ENCODE peak calls at places on chromosomes 12 and 14, in six cellular contexts. Q is Right ventricle myocardium superior; B is NCI-H2081; T is stimulated activated CD8-positive, alpha-beta memory T cell treated with anti-CD3 and anti-CD28 coated beads, Interleukin-2, amount 100 ng/mL, for 1 hour; I is heart right ventricle; K is hypothalamus. Z is an unnamed sample.
A peak's percentile ranks its signal among the peaks of the same experiment; 100 is the strongest.

GRCh38 chr12:124898200-124898950 is 16.1 kb downstream of the UBC start:
- DNase-seq in Q (peak; percentile 59), B (peak; percentile 56), T (peak; percentile 45), I (peak; percentile 45), K (peak; percentile 24), Z (peak; percentile 38)

GRCh38 chr12:51973560-51973959 is 22.1 kb downstream of the ACVR1B start:
- DNase-seq in Q (no peak), B (no peak), T (no peak), I (no peak), K (no peak), Z (no peak)

GRCh38 chr12:81252228-81252627 is 174.3 kb downstream of the ACSS3 start:
- DNase-seq in Q (no peak), B (no peak), T (no peak), I (no peak), K (no peak), Z (no peak)

GRCh38 chr12:1827806-1828805 is 7.7 kb downstream of the LRTM2 start:
- DNase-seq in Q (peak; percentile 21), B (no peak), T (no peak), I (no peak), K (no peak), Z (no peak)

GRCh38 chr14:57533214-57533613 is 39.6 kb upstream of the CCDC198 start:
- DNase-seq in Q (no peak), B (peak; percentile 8), T (no peak), I (no peak), K (peak; percentile 0), Z (no peak)

GRCh38 chr12:40616383-40616900 is 75.8 kb upstream of the CNTN1 start:
- DNase-seq in Q (no peak), B (no peak), T (no peak), I (no peak), K (no peak), Z (peak; percentile 35)

GRCh38 chr14:23695220-23695999 is 59.2 kb downstream of the DHRS2 start:
- DNase-seq in Q (peak; percentile 61), B (no peak), T (no peak), I (peak; percentile 8), K (no peak), Z (no peak)

GRCh38 chr12:91902860-91903683 is 242.6 kb downstream of the BTG1 start:
- DNase-seq in Q (no peak), B (no peak), T (no peak), I (no peak), K (no peak), Z (no peak)

GRCh38 chr14:105325716-105326567 is 11.4 kb downstream of the PACS2 start:
- DNase-seq in Q (peak; percentile 39), B (no peak), T (no peak), I (no peak), K (no peak), Z (no peak)

GRCh38 chr14:104930526-104931322 is 6.0 kb downstream of the PLD4 start:
- DNase-seq in Q (no peak), B (no peak), T (no peak), I (no peak), K (no peak), Z (no peak)

GRCh38 chr12:110563702-110564470 is 19.2 kb downstream of the PPTC7 start:
- DNase-seq in Q (no peak), B (no peak), T (no peak), I (no peak), K (no peak), Z (no peak)

GRCh38 chr12:113241191-113242017 is 20.1 kb downstream of the TPCN1 start:
- DNase-seq in Q (no peak), B (peak; percentile 43), T (no peak), I (no peak), K (no peak), Z (no peak)

GRCh38 chr12:84435682-84436081 is 476.9 kb downstream of the SLC6A15 start:
- DNase-seq in Q (no peak), B (no peak), T (no peak), I (no peak), K (no peak), Z (no peak)

GRCh38 chr12:10721654-10722501 is 1.2 kb downstream of the YBX3 start:
- DNase-seq in Q (peak; percentile 90), B (peak; percentile 71), T (peak; percentile 37), I (peak; percentile 94), K (peak; percentile 38), Z (peak; percentile 81)

GRCh38 chr12:106248177-106248848 is 493 bp upstream of the CKAP4 start:
- DNase-seq in Q (peak; percentile 75), B (no peak), T (no peak), I (peak; percentile 79), K (peak; percentile 48), Z (peak; percentile 18)

GRCh38 chr12:92827836-92828431 is 101.2 kb downstream of the EEA1 start:
- DNase-seq in Q (no peak), B (peak; percentile 15), T (peak; percentile 1), I (no peak), K (no peak), Z (no peak)

GRCh38 chr14:61417890-61418455 is 96.6 kb downstream of the PRKCH start:
- DNase-seq in Q (no peak), B (no peak), T (no peak), I (no peak), K (no peak), Z (no peak)

GRCh38 chr12:124740691-124741137 is 123.0 kb downstream of the SCARB1 start:
- DNase-seq in Q (no peak), B (no peak), T (no peak), I (no peak), K (no peak), Z (peak; percentile 45)

GRCh38 chr12:12803186-12803585 is 10.0 kb upstream of the DDX47 start:
- DNase-seq in Q (peak; percentile 45), B (peak; percentile 30), T (no peak), I (peak; percentile 64), K (no peak), Z (peak; percentile 9)

GRCh38 chr14:71583705-71584104 is 348.5 kb upstream of the RGS6 start:
- DNase-seq in Q (no peak), B (no peak), T (no peak), I (no peak), K (no peak), Z (no peak)

GRCh38 chr12:15714256-15714655 is 74.9 kb downstream of the EPS8 start:
- DNase-seq in Q (no peak), B (no peak), T (no peak), I (no peak), K (no peak), Z (no peak)

GRCh38 chr14:51562816-51563215 is 88.9 kb upstream of the FRMD6 start:
- DNase-seq in Q (no peak), B (no peak), T (no peak), I (no peak), K (no peak), Z (no peak)

GRCh38 chr12:106736051-106736957 is 38.2 kb upstream of the RIC8B start:
- DNase-seq in Q (no peak), B (no peak), T (no peak), I (no peak), K (no peak), Z (no peak)

GRCh38 chr14:51859136-51859535 is 1.3 kb upstream of the GNG2 start:
- DNase-seq in Q (no peak), B (no peak), T (no peak), I (no peak), K (no peak), Z (no peak)

GRCh38 chr12:23906329-23906728 is 43.1 kb downstream of the SOX5 start:
- DNase-seq in Q (peak; percentile 28), B (no peak), T (no peak), I (no peak), K (no peak), Z (peak; percentile 3)